ENCODE peak calls at places on chromosomes 7 and 10, in five cellular contexts. D is stomach, U is esophagus muscularis mucosa, B is breast epithelium, E is transverse colon. M is an unnamed sample.

GRCh38 chr10:114507449-114507848 is 103.1 kb upstream of the AFAP1L2 start:
- DNase-seq in D (peak; percentile 98), U (no peak), B (peak; percentile 71), E (peak; percentile 93), M (no peak)

GRCh38 chr7:66380285-66380888 is 175.3 kb downstream of the TPST1 start:
- DNase-seq in D (no peak), U (no peak), B (no peak), E (no peak), M (no peak)

GRCh38 chr10:92240289-92241157 is 50.4 kb downstream of the CPEB3 start:
- DNase-seq in D (peak; percentile 70), U (no peak), B (peak; percentile 56), E (peak; percentile 78), M (peak; percentile 81)

GRCh38 chr7:47444376-47445098 is 137.4 kb downstream of the TNS3 start:
- DNase-seq in D (no peak), U (no peak), B (no peak), E (peak; percentile 38), M (no peak)

GRCh38 chr10:15237351-15237750 is 68.9 kb upstream of the NMT2 start:
- DNase-seq in D (no peak), U (no peak), B (no peak), E (no peak), M (no peak)

GRCh38 chr7:17207220-17207619 is 91.2 kb upstream of the AHR start:
- DNase-seq in D (no peak), U (no peak), B (no peak), E (no peak), M (no peak)

GRCh38 chr10:49109669-49110335 is 5.5 kb downstream of the VSTM4 start:
- DNase-seq in D (peak; percentile 34), U (no peak), B (no peak), E (peak; percentile 46), M (peak; percentile 87)

GRCh38 chr7:69564454-69565417 is 33.5 kb upstream of the AUTS2 start:
- DNase-seq in D (no peak), U (no peak), B (no peak), E (no peak), M (peak; percentile 72)

GRCh38 chr10:76051007-76051936 is 619.8 kb downstream of the LRMDA start:
- DNase-seq in D (no peak), U (no peak), B (no peak), E (no peak), M (no peak)

GRCh38 chr7:112500619-112501018 is 19.8 kb downstream of the LSMEM1 start:
- DNase-seq in D (no peak), U (no peak), B (no peak), E (no peak), M (no peak)

GRCh38 chr7:152899482-152900166 is 140.1 kb downstream of the ACTR3B start:
- DNase-seq in D (peak; percentile 75), U (no peak), B (no peak), E (no peak), M (no peak)

GRCh38 chr10:86037096-86037495 is 329.5 kb downstream of the GRID1 start:
- DNase-seq in D (no peak), U (no peak), B (no peak), E (no peak), M (peak; percentile 6)

GRCh38 chr7:123865517-123866117 is 20.6 kb downstream of the HYAL4 start:
- DNase-seq in D (peak; percentile 60), U (no peak), B (no peak), E (peak; percentile 53), M (no peak)

GRCh38 chr10:15813415-15813814 is 46.9 kb downstream of the MINDY3 start:
- DNase-seq in D (no peak), U (no peak), B (no peak), E (no peak), M (no peak)

GRCh38 chr7:103348452-103348851 is 1.0 kb downstream of the PSMC2 start:
- DNase-seq in D (no peak), U (no peak), B (no peak), E (no peak), M (no peak)

GRCh38 chr7:10802526-10802925 is 171.1 kb upstream of the PHF14 start:
- DNase-seq in D (no peak), U (no peak), B (no peak), E (no peak), M (no peak)

GRCh38 chr7:74606101-74606908 is 51.2 kb upstream of the GTF2I start:
- DNase-seq in D (peak; percentile 57), U (no peak), B (no peak), E (peak; percentile 65), M (peak; percentile 76)

GRCh38 chr10:32950457-32951109 is 7.4 kb downstream of the ITGB1 start:
- DNase-seq in D (no peak), U (no peak), B (no peak), E (no peak), M (no peak)

GRCh38 chr10:102009801-102010425 is 46.1 kb downstream of the ARMH3 start:
- DNase-seq in D (peak; percentile 47), U (no peak), B (no peak), E (peak; percentile 30), M (peak; percentile 65)

GRCh38 chr7:25282194-25282593 is 53.9 kb upstream of the NPVF start:
- DNase-seq in D (no peak), U (no peak), B (no peak), E (peak; percentile 58), M (no peak)

GRCh38 chr10:129334326-129334725 is 132.7 kb upstream of the MGMT start:
- DNase-seq in D (no peak), U (peak; percentile 74), B (no peak), E (no peak), M (no peak)

GRCh38 chr7:83150310-83150709 is 12.4 kb downstream of the PCLO start:
- DNase-seq in D (no peak), U (no peak), B (no peak), E (no peak), M (no peak)

GRCh38 chr10:60495357-60495756 is 105.7 kb upstream of the ANK3 start:
- DNase-seq in D (no peak), U (no peak), B (no peak), E (no peak), M (no peak)

GRCh38 chr7:130943336-130943901 is 209.4 kb upstream of the KLF14 start:
- DNase-seq in D (no peak), U (no peak), B (no peak), E (no peak), M (no peak)

GRCh38 chr10:42428534-42428933 is 209.8 kb downstream of the ZNF33B start:
- DNase-seq in D (no peak), U (no peak), B (no peak), E (no peak), M (no peak)

GRCh38 chr10:105068497-105068896 is 427.4 kb downstream of the SORCS3 start:
- DNase-seq in D (no peak), U (no peak), B (no peak), E (no peak), M (no peak)

GRCh38 chr10:124240721-124241350 is 147.4 kb upstream of the CHST15 start:
- DNase-seq in D (peak; percentile 16), U (no peak), B (no peak), E (peak; percentile 2), M (peak; percentile 53)

GRCh38 chr7:75915416-75916156 is 631 bp downstream of the POR start:
- DNase-seq in D (peak; percentile 38), U (no peak), B (no peak), E (peak; percentile 31), M (peak; percentile 77)

GRCh38 chr10:131743190-131744151 is 157.3 kb upstream of the PPP2R2D start:
- DNase-seq in D (no peak), U (no peak), B (no peak), E (no peak), M (peak; percentile 47)

GRCh38 chr7:74094224-74095095 is 10.9 kb downstream of the LIMK1 start:
- DNase-seq in D (peak; percentile 67), U (peak; percentile 96), B (peak; percentile 57), E (peak; percentile 78), M (peak; percentile 93)

GRCh38 chr7:30179016-30179436 is 44.2 kb downstream of the MTURN start:
- DNase-seq in D (no peak), U (no peak), B (no peak), E (no peak), M (no peak)

GRCh38 chr10:123556736-123557135 is 109.4 kb upstream of the GPR26 start:
- DNase-seq in D (no peak), U (no peak), B (no peak), E (no peak), M (peak; percentile 63)

GRCh38 chr10:74063256-74063655 is 65.3 kb downstream of the VCL start:
- DNase-seq in D (no peak), U (no peak), B (no peak), E (no peak), M (no peak)

GRCh38 chr7:114310344-114311118 is 104.1 kb upstream of the FOXP2 start:
- DNase-seq in D (no peak), U (no peak), B (no peak), E (no peak), M (no peak)

GRCh38 chr7:108348913-108349312 is 107.3 kb downstream of the NRCAM start:
- DNase-seq in D (no peak), U (no peak), B (no peak), E (no peak), M (no peak)

GRCh38 chr10:17227367-17228080 is 517 bp upstream of the VIM start:
- DNase-seq in D (no peak), U (no peak), B (no peak), E (no peak), M (no peak)

GRCh38 chr7:1748774-1749173 is 78.7 kb downstream of the ELFN1 start:
- DNase-seq in D (no peak), U (no peak), B (no peak), E (no peak), M (no peak)

DNA sequence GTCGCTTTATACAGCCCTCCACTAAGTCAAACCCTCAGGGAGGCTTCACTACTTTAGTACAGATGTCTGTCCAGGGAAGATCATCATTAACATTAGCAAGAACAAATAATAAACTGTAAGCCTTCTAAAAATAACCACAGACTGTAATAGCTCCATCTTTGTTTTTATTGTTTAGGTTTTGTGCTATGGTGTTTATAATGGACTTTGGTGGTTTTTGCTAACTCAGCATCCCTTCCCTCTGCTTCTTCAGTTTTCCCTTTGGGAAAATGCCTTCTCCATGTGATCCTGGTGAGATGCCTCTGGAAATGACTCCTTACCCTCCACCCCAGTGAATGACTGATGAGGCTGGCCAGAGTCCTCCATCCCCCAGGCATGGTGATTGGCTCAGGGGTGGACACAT is 131.3 kb downstream of the ICA1 start:
- DNase-seq in D (no peak), U (no peak), B (no peak), E (no peak), M (no peak)
- H3K4me1 ChIP-seq in D (no peaks in the 10 kb centered on the region), U (no peaks in the 10 kb centered on the region), B (no peaks in the 10 kb centered on the region), E (no peaks in the 10 kb centered on the region), M (no peaks in the 10 kb centered on the region)

GRCh38 chr10:127021771-127022170 is 116.5 kb downstream of the DOCK1 start:
- DNase-seq in D (no peak), U (no peak), B (peak; percentile 40), E (no peak), M (no peak)
- TF ChIP-seq POLR2A in D (no peak), U (no peak), B (no peak), E (no peak), M (no peak)

DNA sequence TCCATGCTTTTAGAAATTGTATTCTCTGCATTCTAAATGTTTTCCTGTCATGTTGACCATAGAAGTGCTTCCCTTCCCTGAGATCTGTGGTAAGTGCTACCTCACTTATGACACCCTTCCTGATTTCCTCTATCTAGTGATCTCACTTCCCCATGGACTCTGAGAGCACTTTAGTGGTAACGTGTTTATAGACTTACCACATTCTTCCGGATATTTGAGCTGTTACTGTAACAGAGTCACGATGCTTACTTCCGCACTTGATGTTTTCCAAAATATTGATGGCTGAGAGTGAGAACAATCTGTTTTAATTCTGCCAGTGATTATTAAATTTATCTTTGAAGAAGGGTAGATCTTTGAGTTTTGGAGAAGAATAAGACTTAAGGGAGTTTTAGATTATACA is 60.1 kb upstream of the NAMPT start:
- DNase-seq in D (no peak), U (no peak), B (no peak), E (no peak), M (no peak)
- TF ChIP-seq POLR2AphosphoS5 in D (no peak), U (no peak), B (no peak), E (no peak), M (no peak)

GRCh38 chr10:3573498-3573897 is 211.5 kb downstream of the KLF6 start:
- DNase-seq in D (no peak), U (peak; percentile 64), B (no peak), E (no peak), M (no peak)
- H3K4me1 ChIP-seq in D (no peaks in the 10 kb centered on the region), U (peaks cover 24% of the 10 kb centered on the region), B (peaks cover 3% of the 10 kb centered on the region), E (no peaks in the 10 kb centered on the region), M (no peaks in the 10 kb centered on the region)

M was measured in sigmoid colon.